ENCODE peak calls at places on chromosomes 16 and 17, in six cellular contexts. G is K562, V is HepG2, C is GM12891, E is transverse colon, U is breast epithelium. Y is an unnamed sample.

GRCh38 chr17:74437702-74438101 is 5.8 kb downstream of the GPRC5C start:
- DNase-seq in V (no peak), U (no peak), C (no peak), E (no peak), G (peak; percentile 62), Y (no peak)

GRCh38 chr16:75264531-75264998 is 13.1 kb upstream of the BCAR1 start:
- DNase-seq in U (no peak), V (no peak), E (no peak), C (no peak), G (no peak), Y (no peak)

GRCh38 chr16:29860218-29860617 is 2.8 kb downstream of the CDIPT start:
- DNase-seq in G (no peak), E (no peak), V (no peak), C (no peak), U (no peak), Y (peak; percentile 32)

GRCh38 chr16:85908444-85908843 is 9.5 kb downstream of the IRF8 start:
- DNase-seq in G (no peak), U (no peak), V (no peak), E (no peak), C (peak; percentile 61), Y (no peak)

GRCh38 chr16:24151482-24151939 is 104.6 kb upstream of the CACNG3 start:
- DNase-seq in C (no peak), G (no peak), U (no peak), E (no peak), V (no peak), Y (no peak)

GRCh38 chr17:42387663-42388380 is 420 bp downstream of the STAT3 start:
- DNase-seq in V (no peak), C (no peak), U (peak; percentile 62), G (peak; percentile 48), E (peak; percentile 69), Y (peak; percentile 65)

GRCh38 chr17:55177159-55177913 is 87.4 kb upstream of the HLF start:
- DNase-seq in G (no peak), C (no peak), U (no peak), E (no peak), V (peak; percentile 28), Y (no peak)

GRCh38 chr16:80836846-80837245 is 32.4 kb upstream of the CDYL2 start:
- DNase-seq in U (no peak), E (no peak), G (no peak), C (no peak), V (no peak), Y (no peak)

GRCh38 chr17:56850591-56850990 is 16.6 kb downstream of the DGKE start:
- DNase-seq in V (no peak), G (no peak), U (no peak), C (no peak), E (no peak), Y (no peak)

GRCh38 chr16:12440233-12440530 is 363.5 kb downstream of the CPPED1 start:
- DNase-seq in G (no peak), C (no peak), V (no peak), U (no peak), E (no peak), Y (no peak)

GRCh38 chr16:50372611-50373344 is 4.0 kb upstream of the BRD7 start:
- DNase-seq in U (peak; percentile 68), E (peak; percentile 22), G (no peak), V (peak; percentile 71), C (no peak), Y (no peak)

GRCh38 chr17:46192211-46192483 is 1.1 kb downstream of the KANSL1 start:
- DNase-seq in U (no peak), G (no peak), C (no peak), E (no peak), V (no peak), Y (no peak)

GRCh38 chr16:53457670-53458069 is 23.4 kb downstream of the RBL2 start:
- DNase-seq in G (no peak), U (no peak), E (peak; percentile 57), V (no peak), C (peak; percentile 34), Y (no peak)

GRCh38 chr17:42782402-42783061 is 2.1 kb downstream of the WNK4 start:
- DNase-seq in G (no peak), U (no peak), C (no peak), E (no peak), V (peak; percentile 52), Y (no peak)

GRCh38 chr17:35254107-35254802 is 11.4 kb downstream of the SLFN5 start:
- DNase-seq in U (peak; percentile 60), C (no peak), E (peak; percentile 42), V (peak; percentile 56), G (no peak), Y (peak; percentile 54)
- TF ChIP-seq POLR2AphosphoS5 in U (no peak), C (no peak), E (peak; percentile 78), V (no peak), G (no peak), Y (peak; percentile 68)

GRCh38 chr17:82231312-82231561 is 2.4 kb downstream of the SLC16A3 start:
- DNase-seq in U (no peak), V (no peak), E (no peak), G (no peak), C (peak; percentile 77), Y (no peak)

GRCh38 chr17:82231562-82232321 is 2.9 kb downstream of the SLC16A3 start:
- DNase-seq in G (peak; percentile 82), V (peak; percentile 94), U (peak; percentile 68), E (peak; percentile 83), C (no peak), Y (peak; percentile 75)

GRCh38 chr17:82232322-82232785 is 3.5 kb downstream of the SLC16A3 start:
- DNase-seq in C (no peak), U (no peak), V (no peak), E (no peak), G (no peak), Y (no peak)

GRCh38 chr17:82229686-82230626 is 1.1 kb downstream of the SLC16A3 start:
- DNase-seq in G (no peak), C (no peak), U (no peak), V (peak; percentile 74), E (peak; percentile 27), Y (no peak)

DNA sequence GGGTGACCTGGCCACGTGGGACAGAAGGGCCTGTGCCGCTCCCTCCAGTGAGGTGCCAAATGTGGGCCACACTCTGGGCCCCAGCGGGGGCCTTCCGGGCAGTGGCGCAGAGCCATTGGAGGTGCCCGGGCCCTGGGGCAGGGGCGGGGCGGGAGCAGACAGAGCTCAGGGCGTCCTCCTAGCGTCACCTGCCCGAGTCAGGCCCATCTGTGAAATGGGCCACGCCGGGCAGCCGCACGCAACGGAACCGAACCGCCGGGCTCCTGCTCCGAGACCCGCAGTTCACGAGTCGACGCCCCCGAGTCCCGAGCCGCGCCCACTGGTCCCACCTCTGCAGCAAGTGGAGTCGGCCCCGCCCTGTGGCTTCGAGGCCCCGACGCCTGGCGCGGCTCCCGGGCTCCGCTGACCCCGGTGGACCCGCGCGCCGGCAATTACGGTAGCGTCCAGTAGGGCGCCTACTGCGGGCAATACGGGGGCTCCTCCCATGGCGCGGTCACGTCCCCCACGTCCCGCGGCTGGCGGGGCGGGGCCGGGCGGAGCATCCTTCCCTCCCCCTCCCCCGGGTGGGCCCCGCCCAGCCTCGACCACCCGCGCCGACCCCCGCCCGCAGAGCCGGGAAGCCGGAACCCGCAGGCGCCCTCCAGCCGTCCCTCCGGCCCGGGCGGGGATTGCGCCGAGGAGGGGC is 1.9 kb downstream of the SLC16A3 start:
- DNase-seq in V (peak; percentile 87), C (peak; percentile 76), E (peak; percentile 92), G (peak; percentile 93), U (peak; percentile 62), Y (peak; percentile 88)
- TF ChIP-seq POLR2AphosphoS5 in V (peak; percentile 67), C (no peak), E (peak; percentile 51), G (no peak), U (no peak), Y (no peak)

DNA sequence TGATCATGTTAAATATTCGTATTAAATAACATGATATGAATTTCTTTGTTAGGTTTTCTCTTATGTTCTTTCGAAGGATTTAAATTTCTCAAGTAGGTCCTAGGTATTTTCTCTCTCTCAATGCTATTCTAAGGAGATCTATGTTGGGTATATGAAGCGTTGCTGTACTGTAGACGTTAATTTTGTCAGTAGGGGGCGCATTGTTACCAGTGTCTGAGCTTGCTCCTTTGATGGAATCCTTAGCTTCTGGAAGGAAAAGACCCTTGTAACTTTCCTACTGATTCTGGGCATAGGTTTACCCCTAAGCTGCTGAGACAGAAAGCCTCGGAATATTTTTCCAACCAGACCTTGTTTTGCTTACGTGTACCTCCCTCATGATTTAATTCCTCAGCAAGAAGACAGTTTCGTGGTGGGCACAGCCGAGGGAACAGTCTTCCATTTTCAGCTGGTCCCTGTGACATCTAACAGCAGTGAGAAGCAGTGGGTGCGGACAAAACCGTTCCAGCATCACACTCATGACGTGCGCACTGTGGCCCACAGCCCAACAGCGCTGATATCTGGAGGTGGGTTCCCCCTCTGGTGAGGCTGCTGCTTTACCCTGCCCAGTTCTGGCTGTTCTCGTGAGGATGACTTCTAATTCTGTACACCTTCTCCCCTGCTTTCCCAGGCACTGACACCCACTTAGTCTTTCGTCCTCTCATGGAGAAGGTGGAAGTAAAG is 17.9 kb downstream of the UTP4 start:
- DNase-seq in G (peak; percentile 42), C (peak; percentile 32), E (peak; percentile 60), V (peak; percentile 68), U (no peak), Y (peak; percentile 53)
- TF ChIP-seq POLR2AphosphoS5 in G (no peak), C (no peak), E (no peak), V (no peak), U (no peak), Y (no peak)

DNA sequence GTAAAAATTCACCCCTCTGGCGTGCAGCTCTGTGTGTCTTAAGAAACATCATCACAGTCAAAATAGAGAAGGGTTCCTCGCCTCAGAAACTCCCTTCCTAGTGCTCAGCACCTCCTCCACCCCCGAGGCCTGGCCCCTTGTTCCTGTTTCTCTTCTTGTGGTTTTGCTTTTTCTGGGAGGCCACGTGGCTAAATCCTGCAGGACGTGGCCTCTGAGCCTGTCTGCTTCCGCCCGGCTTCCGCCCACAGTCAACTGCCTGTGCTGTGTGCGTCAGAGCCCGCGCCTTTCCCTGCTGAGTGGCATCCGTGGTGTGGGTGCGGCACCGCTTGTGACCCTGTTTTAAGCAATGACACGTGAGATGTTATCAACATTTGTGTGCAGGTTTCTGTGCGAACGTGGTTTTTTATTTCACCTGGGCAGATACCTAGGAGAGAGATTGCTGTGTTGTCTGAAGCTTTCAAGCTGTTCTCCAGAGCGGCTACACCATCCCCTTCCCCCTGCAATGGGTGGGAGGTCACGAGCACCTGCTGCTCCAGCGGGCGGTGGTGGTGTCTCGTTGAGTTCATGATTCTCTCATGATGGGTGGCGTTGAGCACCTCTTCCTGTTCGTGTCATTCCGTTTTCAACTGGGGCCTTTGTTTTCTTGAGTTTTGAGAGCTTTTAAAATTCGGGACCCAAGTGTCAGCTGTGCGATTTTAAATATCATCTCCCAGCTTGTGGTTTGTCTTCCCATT is 21.7 kb downstream of the ACSF3 start:
- DNase-seq in C (peak; percentile 88), U (peak; percentile 49), G (peak; percentile 57), E (peak; percentile 85), V (no peak), Y (peak; percentile 75)
- TF ChIP-seq POLR2AphosphoS5 in C (no peak), U (peak; percentile 29), G (no peak), E (peak; percentile 12), V (no peak), Y (peak; percentile 59)

GRCh38 chr17:71208111-71208704 is 912.6 kb upstream of the SOX9 start:
- DNase-seq in G (no peak), V (no peak), U (peak; percentile 17), E (no peak), C (no peak), Y (no peak)
- TF ChIP-seq POLR2AphosphoS5 in G (no peak), V (no peak), U (no peak), E (no peak), C (no peak), Y (no peak)